ENCODE peak calls at places on chromosomes 3 and 15, in five cellular contexts. Y is B cell, G is GM13976, P is cardiac muscle cell, B is A549. H is an unnamed sample.
A peak's percentile ranks its signal among the peaks of the same experiment; 100 is the strongest.

GRCh38 chr15:37004981-37005735 is 95.2 kb downstream of the MEIS2 start:
- DNase-seq in P (no peak), B (no peak), G (no peak), Y (no peak), H (no peak)

GRCh38 chr3:45773714-45774449 is 22.5 kb downstream of the SLC6A20 start:
- DNase-seq in B (no peak), P (no peak), G (no peak), Y (no peak), H (no peak)

GRCh38 chr3:36212291-36212690 is 168.0 kb upstream of the STAC start:
- DNase-seq in Y (no peak), G (no peak), P (no peak), B (peak; percentile 12), H (no peak)

GRCh38 chr3:66416556-66417304 is 84.1 kb downstream of the LRIG1 start:
- DNase-seq in G (no peak), P (no peak), B (no peak), Y (no peak), H (no peak)

GRCh38 chr15:25408428-25408827 is 30.4 kb downstream of the UBE3A start:
- DNase-seq in B (no peak), Y (no peak), G (no peak), P (no peak), H (no peak)

GRCh38 chr3:193483988-193484539 is 70.6 kb downstream of the ATP13A4 start:
- DNase-seq in P (no peak), G (no peak), Y (no peak), B (no peak), H (no peak)

GRCh38 chr3:149393355-149394165 is 16.1 kb upstream of the TM4SF1 start:
- DNase-seq in P (peak; percentile 78), B (peak; percentile 89), Y (no peak), G (peak; percentile 52), H (peak; percentile 66)

GRCh38 chr3:41317718-41318117 is 118.4 kb downstream of the CTNNB1 start:
- DNase-seq in P (no peak), Y (no peak), G (no peak), B (peak; percentile 22), H (no peak)

GRCh38 chr3:62379206-62379834 is 6.0 kb upstream of the FEZF2 start:
- DNase-seq in G (no peak), B (no peak), P (no peak), Y (no peak), H (no peak)

GRCh38 chr3:188529228-188529627 is 375.3 kb downstream of the LPP start:
- DNase-seq in G (no peak), Y (no peak), P (no peak), B (no peak), H (no peak)

GRCh38 chr3:146537603-146538002 is 6.8 kb downstream of the PLSCR1 start:
- DNase-seq in G (no peak), Y (no peak), P (no peak), B (no peak), H (no peak)

GRCh38 chr15:40511472-40512133 is 40.8 kb downstream of the CHST14 start:
- DNase-seq in B (peak; percentile 18), G (peak; percentile 76), Y (peak; percentile 74), P (peak; percentile 63), H (peak; percentile 11)

GRCh38 chr15:68704496-68705021 is 116.1 kb downstream of the ANP32A start:
- DNase-seq in P (peak; percentile 78), G (no peak), B (no peak), Y (no peak), H (no peak)

GRCh38 chr3:36871379-36872126 is 73.3 kb downstream of the TRANK1 start:
- DNase-seq in B (no peak), G (no peak), P (no peak), Y (no peak), H (no peak)

GRCh38 chr3:8712871-8713360 is 20.7 kb upstream of the CAV3 start:
- DNase-seq in Y (peak; percentile 7), B (no peak), P (no peak), G (peak; percentile 5), H (no peak)

GRCh38 chr15:59688383-59688887 is 685 bp downstream of the BNIP2 start:
- DNase-seq in B (peak; percentile 72), P (no peak), Y (no peak), G (peak; percentile 13), H (peak; percentile 24)

GRCh38 chr15:68888419-68888818 is 41.9 kb upstream of the SPESP1 start:
- DNase-seq in B (no peak), P (no peak), Y (peak; percentile 45), G (peak; percentile 40), H (peak; percentile 42)

GRCh38 chr15:26260517-26261133 is 397.5 kb upstream of the ATP10A start:
- DNase-seq in G (peak; percentile 22), P (peak; percentile 55), B (peak; percentile 31), Y (no peak), H (peak; percentile 23)

GRCh38 chr3:11764931-11765363 is 81.7 kb downstream of the TAMM41 start:
- DNase-seq in Y (no peak), P (no peak), B (no peak), G (no peak), H (peak; percentile 74)

GRCh38 chr3:47036145-47036544 is 56.7 kb downstream of the NBEAL2 start:
- DNase-seq in B (no peak), P (no peak), Y (no peak), G (no peak), H (no peak)

GRCh38 chr3:8635625-8636024 is 9.0 kb downstream of the SSUH2 start:
- DNase-seq in G (no peak), P (no peak), Y (no peak), B (no peak), H (no peak)

GRCh38 chr3:155548194-155548593 is 196.7 kb downstream of the PLCH1 start:
- DNase-seq in G (no peak), P (no peak), B (peak; percentile 36), Y (no peak), H (no peak)

GRCh38 chr15:88048759-88049158 is 207.8 kb downstream of the NTRK3 start:
- DNase-seq in G (no peak), P (peak; percentile 2), Y (no peak), B (no peak), H (no peak)

GRCh38 chr3:127612966-127613365 is 14.8 kb downstream of the MCM2 start:
- DNase-seq in G (no peak), Y (no peak), B (no peak), P (no peak), H (no peak)

GRCh38 chr15:88911766-88912118 is 1.4 kb downstream of the MFGE8 start:
- DNase-seq in Y (no peak), B (peak; percentile 53), G (peak; percentile 20), P (peak; percentile 80), H (no peak)

GRCh38 chr15:99435138-99435695 is 130.6 kb upstream of the MEF2A start:
- DNase-seq in Y (no peak), B (no peak), P (no peak), G (no peak), H (no peak)
- TF ChIP-seq CTCF in Y (no peak), B (no peak), P (no peak), G (no peak), H (no peak)

GRCh38 chr3:53137221-53137620 is 7.0 kb upstream of the RFT1 start:
- DNase-seq in P (no peak), G (no peak), B (no peak), Y (no peak), H (no peak)
- TF ChIP-seq CTCF in P (no peak), G (no peak), B (no peak), Y (no peak), H (no peak)

GRCh38 chr3:124995460-124995994 is 60.3 kb downstream of the HEG1 start:
- DNase-seq in P (peak; percentile 58), Y (peak; percentile 71), G (peak; percentile 76), B (peak; percentile 58), H (peak; percentile 54)

GRCh38 chr3:124986153-124987143 is 51.9 kb upstream of the MUC13 start:
- DNase-seq in B (peak; percentile 78), Y (no peak), G (no peak), P (no peak), H (no peak)

GRCh38 chr3:124993462-124993861 is 58.9 kb upstream of the MUC13 start:
- DNase-seq in Y (no peak), P (no peak), G (no peak), B (no peak), H (no peak)

GRCh38 chr3:124997303-124998246 is 58.2 kb downstream of the HEG1 start:
- DNase-seq in Y (no peak), P (no peak), B (no peak), G (no peak), H (no peak)

DNA sequence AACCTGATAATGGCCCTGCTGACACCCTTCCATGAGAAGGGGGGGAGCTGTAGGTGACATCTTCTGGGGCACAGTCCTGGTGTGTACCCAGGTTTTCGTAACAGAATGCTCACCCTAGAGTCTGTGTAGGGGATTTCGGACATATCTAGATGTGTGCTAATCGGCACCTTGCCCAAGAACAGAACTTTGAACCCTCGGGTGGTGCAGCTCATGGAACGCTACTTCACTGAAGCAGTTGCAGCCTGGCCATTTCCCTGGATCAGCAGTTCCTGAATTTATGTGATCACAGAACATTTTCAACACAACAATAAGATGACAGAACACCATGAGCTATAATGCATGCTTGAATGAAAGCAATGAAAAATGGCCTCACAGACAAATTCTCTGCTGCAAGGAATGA is 57.5 kb upstream of the MUC13 start:
- DNase-seq in Y (no peak), B (no peak), P (no peak), G (no peak), H (no peak)
- TF ChIP-seq CTCF in Y (no peak), B (no peak), P (no peak), G (no peak), H (no peak)

GRCh38 chr3:133831966-133832801 is 26.6 kb downstream of the SRPRB start:
- DNase-seq in P (no peak), B (no peak), Y (no peak), G (no peak), H (no peak)
- TF ChIP-seq CTCF in P (no peak), B (peak; percentile 6), Y (no peak), G (no peak), H (no peak)

GRCh38 chr15:64856429-64857145 is 14.9 kb downstream of the PLEKHO2 start:
- DNase-seq in P (peak; percentile 32), B (peak; percentile 38), G (no peak), Y (no peak), H (no peak)
- TF ChIP-seq CTCF in P (peak; percentile 11), B (no peak), G (no peak), Y (no peak), H (no peak)

DNA sequence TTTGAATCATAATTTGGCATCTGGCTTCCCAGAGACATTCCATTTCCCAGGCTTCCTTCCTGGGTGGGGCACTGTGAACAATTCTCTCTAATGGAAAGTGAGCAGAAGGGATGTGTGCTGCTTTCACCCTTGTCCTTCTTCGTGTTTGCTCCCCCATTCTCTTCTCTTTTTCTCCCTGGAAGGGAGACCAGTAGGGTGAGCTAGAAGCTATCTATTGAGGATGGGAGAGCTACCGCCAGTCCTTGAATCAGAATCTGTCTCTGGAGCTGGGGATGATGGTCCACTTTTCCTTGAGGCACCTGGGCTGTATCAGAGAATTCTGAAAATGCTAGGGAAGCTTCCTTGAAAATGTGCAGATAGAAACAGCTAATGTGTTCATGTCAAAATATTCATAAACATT is 453.9 kb downstream of the WDR72 start:
- DNase-seq in G (no peak), B (peak; percentile 6), Y (no peak), P (no peak), H (no peak)
- TF ChIP-seq CTCF in G (no peak), B (no peak), Y (no peak), P (no peak), H (no peak)

H was measured in activated CD8-positive, alpha-beta T cell treated with anti-CD3 and anti-CD28 coated beads for 36 hours.